ENCODE peak calls at places on chromosomes 7 and 10, in six cellular contexts. M is HepG2, F is GM12878, C is upper lobe of left lung, E is A549, B is K562. P is an unnamed sample.
A peak's percentile ranks its signal among the peaks of the same experiment; 100 is the strongest.

GRCh38 chr7:120858299-120858636 is 324 bp upstream of the TSPAN12 start:
- ATAC-seq in B (no peak), F (no peak), M (no peak), E (no peak), C (peak; percentile 44), P (peak; percentile 29)

GRCh38 chr10:58818889-58819288 is 306.2 kb downstream of the BICC1 start:
- ATAC-seq in B (no peak), C (no peak), E (peak; percentile 45), F (no peak), M (no peak), P (no peak)

GRCh38 chr7:24617957-24618616 is 44.8 kb downstream of the PALS2 start:
- ATAC-seq in B (no peak), M (peak; percentile 44), F (no peak), E (no peak), C (no peak), P (no peak)

GRCh38 chr10:45243261-45243660 is 72.1 kb downstream of the OR13A1 start:
- ATAC-seq in M (no peak), B (no peak), E (no peak), C (no peak), F (no peak), P (no peak)

GRCh38 chr7:91759205-91759863 is 121.2 kb downstream of the MTERF1 start:
- ATAC-seq in E (peak; percentile 62), F (no peak), C (no peak), M (peak; percentile 95), B (peak; percentile 79), P (no peak)

GRCh38 chr7:116630357-116630756 is 41.6 kb upstream of the MET start:
- ATAC-seq in C (no peak), M (peak; percentile 25), B (no peak), E (peak; percentile 16), F (peak; percentile 95), P (no peak)

GRCh38 chr10:79146611-79147130 is 77.9 kb downstream of the ZMIZ1 start:
- ATAC-seq in E (no peak), C (peak; percentile 48), B (no peak), M (no peak), F (no peak), P (peak; percentile 59)

GRCh38 chr7:26865094-26865388 is 651 bp upstream of the SKAP2 start:
- ATAC-seq in F (peak; percentile 55), E (peak; percentile 78), C (peak; percentile 77), B (peak; percentile 59), M (peak; percentile 60), P (peak; percentile 66)

GRCh38 chr7:33775790-33776189 is 129.5 kb upstream of the BMPER start:
- ATAC-seq in E (no peak), F (no peak), C (no peak), B (no peak), M (no peak), P (no peak)

GRCh38 chr7:159067870-159068787 is 76.5 kb downstream of the VIPR2 start:
- ATAC-seq in F (no peak), E (no peak), B (peak; percentile 85), M (no peak), C (peak; percentile 91), P (peak; percentile 90)

GRCh38 chr7:105118612-105119600 is 104.9 kb downstream of the KMT2E start:
- ATAC-seq in B (no peak), C (no peak), M (peak; percentile 55), F (peak; percentile 84), E (peak; percentile 32), P (no peak)

GRCh38 chr7:139887895-139888518 is 58.9 kb downstream of the TBXAS1 start:
- ATAC-seq in C (peak; percentile 71), F (no peak), B (peak; percentile 58), M (no peak), E (no peak), P (no peak)

GRCh38 chr7:130662426-130662825 is 6.1 kb downstream of the COPG2 start:
- ATAC-seq in M (no peak), B (no peak), E (no peak), C (no peak), F (no peak), P (no peak)

GRCh38 chr7:128672927-128673517 is 930 bp downstream of the GARIN1A start:
- ATAC-seq in F (peak; percentile 93), B (peak; percentile 94), M (peak; percentile 85), E (peak; percentile 87), C (no peak), P (peak; percentile 34)

GRCh38 chr10:71548494-71548846 is 151.8 kb downstream of the CDH23 start:
- ATAC-seq in E (peak; percentile 82), B (peak; percentile 81), M (no peak), C (peak; percentile 56), F (peak; percentile 95), P (no peak)

GRCh38 chr7:47227762-47228177 is 354.1 kb downstream of the TNS3 start:
- ATAC-seq in C (peak; percentile 35), M (no peak), E (peak; percentile 66), B (peak; percentile 82), F (peak; percentile 86), P (no peak)

GRCh38 chr7:7816084-7816483 is 97.7 kb upstream of the RPA3 start:
- ATAC-seq in F (peak; percentile 53), M (no peak), E (no peak), B (no peak), C (no peak), P (no peak)

GRCh38 chr10:105161149-105161548 is 520.1 kb downstream of the SORCS3 start:
- ATAC-seq in C (no peak), E (no peak), M (no peak), B (no peak), F (no peak), P (no peak)

GRCh38 chr10:105159268-105159667 is 518.2 kb downstream of the SORCS3 start:
- ATAC-seq in C (no peak), B (no peak), F (no peak), M (peak; percentile 32), E (no peak), P (no peak)

GRCh38 chr10:105161767-105162166 is 520.7 kb downstream of the SORCS3 start:
- ATAC-seq in C (no peak), E (no peak), F (no peak), M (no peak), B (no peak), P (no peak)
- TF ChIP-seq EP300 in C (no peak), E (no peak), F (no peak), M (no peak), B (no peak), P (no peak)

DNA sequence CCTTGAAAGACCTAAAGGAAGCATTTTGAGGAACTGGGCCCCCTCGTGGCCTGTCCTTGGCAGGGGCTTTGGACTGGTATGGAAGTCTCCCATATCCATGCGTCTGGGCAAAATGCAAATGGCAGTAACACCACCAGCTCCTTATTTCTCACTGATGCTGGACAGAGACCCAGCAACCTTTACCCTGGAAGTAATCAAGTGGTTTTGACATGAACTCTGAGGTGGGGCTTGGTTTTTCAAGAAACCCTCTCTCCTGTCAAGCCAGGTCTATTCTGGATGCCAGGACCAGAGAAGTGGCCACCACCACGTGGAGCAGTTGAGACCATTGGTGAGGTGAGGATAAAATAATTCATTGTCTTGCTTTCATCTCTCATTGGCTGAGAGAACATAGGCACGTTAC is 84.4 kb downstream of the OTUD1 start:
- ATAC-seq in C (no peak), M (no peak), E (no peak), B (no peak), F (no peak), P (no peak)
- TF ChIP-seq CTCF in C (no peak), M (no peak), E (no peak), B (no peak), F (no peak), P (no peak)

GRCh38 chr10:31133628-31134302 is 102.1 kb upstream of the ZNF438 start:
- ATAC-seq in F (peak; percentile 84), B (peak; percentile 90), C (peak; percentile 84), M (no peak), E (no peak), P (peak; percentile 75)
- TF ChIP-seq EP300 in F (peak; percentile 34), B (peak; percentile 5), C (no peak), M (no peak), E (no peak), P (no peak)

GRCh38 chr10:33005322-33006282 is 47.6 kb upstream of the ITGB1 start:
- ATAC-seq in E (peak; percentile 83), C (peak; percentile 97), B (peak; percentile 92), M (peak; percentile 97), F (peak; percentile 77), P (peak; percentile 98)

GRCh38 chr10:33008499-33009243 is 50.6 kb upstream of the ITGB1 start:
- ATAC-seq in C (peak; percentile 60), B (peak; percentile 75), M (peak; percentile 29), E (peak; percentile 7), F (peak; percentile 74), P (no peak)

GRCh38 chr10:33009244-33010131 is 51.5 kb upstream of the ITGB1 start:
- ATAC-seq in M (no peak), C (no peak), B (no peak), E (no peak), F (no peak), P (no peak)

GRCh38 chr10:33006342-33006887 is 48.4 kb upstream of the ITGB1 start:
- ATAC-seq in C (no peak), E (no peak), M (no peak), B (no peak), F (no peak), P (no peak)

GRCh38 chr10:33010132-33011037 is 52.4 kb upstream of the ITGB1 start:
- ATAC-seq in F (no peak), E (peak; percentile 79), M (peak; percentile 57), B (no peak), C (no peak), P (no peak)
- TF ChIP-seq CTCF in F (no peak), E (peak; percentile 56), M (peak; percentile 50), B (no peak), C (peak; percentile 35), P (no peak)

GRCh38 chr10:119305860-119306513 is 98.6 kb downstream of the GRK5 start:
- ATAC-seq in C (peak; percentile 73), E (peak; percentile 89), B (peak; percentile 89), F (peak; percentile 85), M (no peak), P (peak; percentile 86)
- TF ChIP-seq EP300 in C (no peak), E (peak; percentile 19), B (peak; percentile 21), F (peak; percentile 29), M (no peak), P (no peak)

DNA sequence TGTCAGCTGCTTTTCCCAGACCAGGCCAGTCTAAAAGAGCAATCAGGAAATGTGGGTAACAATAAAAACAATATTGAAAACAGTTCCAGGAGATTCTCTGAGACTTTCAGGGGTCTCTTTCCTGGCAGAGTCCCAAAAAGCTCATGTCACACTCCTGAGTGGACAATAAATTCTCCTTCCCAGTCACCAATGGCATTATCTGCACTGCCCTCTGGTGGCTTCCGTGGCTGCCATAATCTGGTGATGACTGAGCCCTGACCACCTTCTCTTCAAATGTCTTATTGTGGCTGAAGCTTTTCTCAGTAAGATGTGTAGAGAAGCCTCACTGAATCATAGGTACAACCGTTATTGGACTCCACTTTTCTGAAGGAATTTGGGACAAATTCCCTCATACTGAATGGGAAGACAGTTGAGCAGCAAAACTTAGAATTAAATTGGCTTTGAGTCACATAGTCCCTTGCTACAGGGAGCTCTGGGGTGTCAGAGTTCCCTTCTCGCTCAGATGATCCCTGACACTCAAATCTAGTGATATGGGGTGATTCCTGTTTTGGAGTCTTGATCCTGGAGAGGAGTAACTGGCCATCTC is 24.4 kb upstream of the ASAH2 start:
- ATAC-seq in C (peak; percentile 58), B (peak; percentile 91), F (peak; percentile 95), M (peak; percentile 81), E (peak; percentile 87), P (no peak)
- TF ChIP-seq CTCF in C (peak; percentile 21), B (peak; percentile 86), F (peak; percentile 69), M (peak; percentile 84), E (peak; percentile 52), P (peak; percentile 43)

DNA sequence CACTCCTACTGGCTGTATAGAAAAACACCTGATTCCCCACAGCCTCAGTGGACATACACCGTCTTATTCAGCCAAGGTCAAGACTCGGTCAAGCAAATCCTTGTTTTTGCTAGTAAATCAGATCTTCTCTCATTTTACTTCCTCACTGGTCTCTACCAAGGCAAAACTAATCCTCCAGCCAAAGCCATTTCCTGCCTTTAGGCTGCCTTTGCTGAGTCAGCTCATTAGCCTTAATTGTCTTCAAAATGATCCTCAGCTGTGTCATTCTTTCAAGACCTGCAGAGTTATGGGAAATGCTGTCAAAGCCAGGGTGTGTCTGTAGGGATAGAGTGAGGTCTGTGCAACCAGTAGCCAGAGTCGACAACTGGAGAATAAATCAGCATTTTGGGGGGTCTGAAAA is 107.2 kb upstream of the FAM180A start:
- ATAC-seq in C (no peak), E (no peak), B (peak; percentile 59), F (no peak), M (no peak), P (no peak)
- TF ChIP-seq EP300 in C (no peak), E (no peak), B (no peak), F (no peak), M (no peak), P (no peak)